ENCODE peak calls at places on chromosomes 4 and X, in seven cellular contexts. One of them, this sample, is unnamed.

GRCh38 chr4:81214518-81215218 is 354 bp downstream of the PRKG2 start:
- DNase-seq in stimulated activated CD8-positive, alpha-beta memory T cell treated with anti-CD3 and anti-CD28 coated beads, Interleukin-15, amount 100 ng/mL, for 24 hours: no peak
- DNase-seq in T-helper 1 cell: no peak
- DNase-seq in cardiac fibroblast: peak
- DNase-seq in HFF-Myc: no peak
- DNase-seq in DMS79 treated with DMSO at 0.1 percent for 48 hours: peak
- DNase-seq in iris pigment epithelial cell: peak
- DNase-seq in this sample: no peak

GRCh38 chr4:93897559-93897958 is 69.0 kb downstream of the ATOH1 start:
- DNase-seq in stimulated activated CD8-positive, alpha-beta memory T cell treated with anti-CD3 and anti-CD28 coated beads, Interleukin-15, amount 100 ng/mL, for 24 hours: no peak
- DNase-seq in T-helper 1 cell: no peak
- DNase-seq in cardiac fibroblast: peak
- DNase-seq in HFF-Myc: no peak
- DNase-seq in DMS79 treated with DMSO at 0.1 percent for 48 hours: no peak
- DNase-seq in iris pigment epithelial cell: peak
- DNase-seq in this sample: no peak

GRCh38 chrX:108268434-108269080 is 169.7 kb downstream of the COL4A6 start:
- DNase-seq in stimulated activated CD8-positive, alpha-beta memory T cell treated with anti-CD3 and anti-CD28 coated beads, Interleukin-15, amount 100 ng/mL, for 24 hours: no peak
- DNase-seq in T-helper 1 cell: no peak
- DNase-seq in cardiac fibroblast: peak
- DNase-seq in HFF-Myc: no peak
- DNase-seq in DMS79 treated with DMSO at 0.1 percent for 48 hours: no peak
- DNase-seq in iris pigment epithelial cell: no peak
- DNase-seq in this sample: no peak

GRCh38 chr4:7766086-7766485 is 173.6 kb downstream of the AFAP1 start:
- DNase-seq in stimulated activated CD8-positive, alpha-beta memory T cell treated with anti-CD3 and anti-CD28 coated beads, Interleukin-15, amount 100 ng/mL, for 24 hours: no peak
- DNase-seq in T-helper 1 cell: no peak
- DNase-seq in cardiac fibroblast: no peak
- DNase-seq in HFF-Myc: no peak
- DNase-seq in DMS79 treated with DMSO at 0.1 percent for 48 hours: no peak
- DNase-seq in iris pigment epithelial cell: no peak
- DNase-seq in this sample: no peak

GRCh38 chrX:118495958-118496762 is 545 bp downstream of the DOCK11 start:
- DNase-seq in stimulated activated CD8-positive, alpha-beta memory T cell treated with anti-CD3 and anti-CD28 coated beads, Interleukin-15, amount 100 ng/mL, for 24 hours: peak
- DNase-seq in T-helper 1 cell: peak
- DNase-seq in cardiac fibroblast: peak
- DNase-seq in HFF-Myc: no peak
- DNase-seq in DMS79 treated with DMSO at 0.1 percent for 48 hours: no peak
- DNase-seq in iris pigment epithelial cell: no peak
- DNase-seq in this sample: peak

GRCh38 chr4:2281575-2282343 is 19.9 kb upstream of the MXD4 start:
- DNase-seq in stimulated activated CD8-positive, alpha-beta memory T cell treated with anti-CD3 and anti-CD28 coated beads, Interleukin-15, amount 100 ng/mL, for 24 hours: no peak
- DNase-seq in T-helper 1 cell: peak
- DNase-seq in cardiac fibroblast: peak
- DNase-seq in HFF-Myc: no peak
- DNase-seq in DMS79 treated with DMSO at 0.1 percent for 48 hours: no peak
- DNase-seq in iris pigment epithelial cell: no peak
- DNase-seq in this sample: peak

GRCh38 chr4:26404597-26405323 is 83.9 kb downstream of the RBPJ start:
- DNase-seq in stimulated activated CD8-positive, alpha-beta memory T cell treated with anti-CD3 and anti-CD28 coated beads, Interleukin-15, amount 100 ng/mL, for 24 hours: no peak
- DNase-seq in T-helper 1 cell: no peak
- DNase-seq in cardiac fibroblast: no peak
- DNase-seq in HFF-Myc: no peak
- DNase-seq in DMS79 treated with DMSO at 0.1 percent for 48 hours: no peak
- DNase-seq in iris pigment epithelial cell: no peak
- DNase-seq in this sample: no peak

GRCh38 chr4:113947484-113947883 is 32.0 kb downstream of the ARSJ start:
- DNase-seq in stimulated activated CD8-positive, alpha-beta memory T cell treated with anti-CD3 and anti-CD28 coated beads, Interleukin-15, amount 100 ng/mL, for 24 hours: no peak
- DNase-seq in T-helper 1 cell: no peak
- DNase-seq in cardiac fibroblast: no peak
- DNase-seq in HFF-Myc: no peak
- DNase-seq in DMS79 treated with DMSO at 0.1 percent for 48 hours: no peak
- DNase-seq in iris pigment epithelial cell: no peak
- DNase-seq in this sample: no peak

GRCh38 chr4:3690576-3691152 is 75.5 kb upstream of the ADRA2C start:
- DNase-seq in stimulated activated CD8-positive, alpha-beta memory T cell treated with anti-CD3 and anti-CD28 coated beads, Interleukin-15, amount 100 ng/mL, for 24 hours: no peak
- DNase-seq in T-helper 1 cell: no peak
- DNase-seq in cardiac fibroblast: no peak
- DNase-seq in HFF-Myc: no peak
- DNase-seq in DMS79 treated with DMSO at 0.1 percent for 48 hours: no peak
- DNase-seq in iris pigment epithelial cell: no peak
- DNase-seq in this sample: no peak

GRCh38 chrX:57951666-57952319 is 41.5 kb upstream of the ZXDA start:
- DNase-seq in stimulated activated CD8-positive, alpha-beta memory T cell treated with anti-CD3 and anti-CD28 coated beads, Interleukin-15, amount 100 ng/mL, for 24 hours: no peak
- DNase-seq in T-helper 1 cell: no peak
- DNase-seq in cardiac fibroblast: peak
- DNase-seq in HFF-Myc: no peak
- DNase-seq in DMS79 treated with DMSO at 0.1 percent for 48 hours: no peak
- DNase-seq in iris pigment epithelial cell: no peak
- DNase-seq in this sample: no peak

GRCh38 chr4:36281384-36282106 is at the start of gene DTHD1:
- DNase-seq in stimulated activated CD8-positive, alpha-beta memory T cell treated with anti-CD3 and anti-CD28 coated beads, Interleukin-15, amount 100 ng/mL, for 24 hours: no peak
- DNase-seq in T-helper 1 cell: peak
- DNase-seq in cardiac fibroblast: no peak
- DNase-seq in HFF-Myc: no peak
- DNase-seq in DMS79 treated with DMSO at 0.1 percent for 48 hours: no peak
- DNase-seq in iris pigment epithelial cell: no peak
- DNase-seq in this sample: no peak

GRCh38 chrX:140764401-140764919 is 54.9 kb downstream of the LINC00632 start:
- DNase-seq in stimulated activated CD8-positive, alpha-beta memory T cell treated with anti-CD3 and anti-CD28 coated beads, Interleukin-15, amount 100 ng/mL, for 24 hours: no peak
- DNase-seq in T-helper 1 cell: no peak
- DNase-seq in cardiac fibroblast: peak
- DNase-seq in HFF-Myc: no peak
- DNase-seq in DMS79 treated with DMSO at 0.1 percent for 48 hours: no peak
- DNase-seq in iris pigment epithelial cell: peak
- DNase-seq in this sample: no peak

GRCh38 chr4:145909773-145910172 is 28.9 kb downstream of the ZNF827 start:
- DNase-seq in stimulated activated CD8-positive, alpha-beta memory T cell treated with anti-CD3 and anti-CD28 coated beads, Interleukin-15, amount 100 ng/mL, for 24 hours: no peak
- DNase-seq in T-helper 1 cell: no peak
- DNase-seq in cardiac fibroblast: no peak
- DNase-seq in HFF-Myc: no peak
- DNase-seq in DMS79 treated with DMSO at 0.1 percent for 48 hours: no peak
- DNase-seq in iris pigment epithelial cell: no peak
- DNase-seq in this sample: no peak

GRCh38 chrX:47690175-47690574 is 31.2 kb upstream of the UXT start:
- DNase-seq in stimulated activated CD8-positive, alpha-beta memory T cell treated with anti-CD3 and anti-CD28 coated beads, Interleukin-15, amount 100 ng/mL, for 24 hours: no peak
- DNase-seq in T-helper 1 cell: no peak
- DNase-seq in cardiac fibroblast: peak
- DNase-seq in HFF-Myc: no peak
- DNase-seq in DMS79 treated with DMSO at 0.1 percent for 48 hours: no peak
- DNase-seq in iris pigment epithelial cell: no peak
- DNase-seq in this sample: no peak

GRCh38 chrX:69503228-69503834 is 795 bp upstream of the NALF2 start:
- DNase-seq in stimulated activated CD8-positive, alpha-beta memory T cell treated with anti-CD3 and anti-CD28 coated beads, Interleukin-15, amount 100 ng/mL, for 24 hours: no peak
- DNase-seq in T-helper 1 cell: no peak
- DNase-seq in cardiac fibroblast: peak
- DNase-seq in HFF-Myc: peak
- DNase-seq in DMS79 treated with DMSO at 0.1 percent for 48 hours: peak
- DNase-seq in iris pigment epithelial cell: no peak
- DNase-seq in this sample: no peak

GRCh38 chr4:53346920-53347852 is 18.7 kb downstream of the SCFD2 start:
- DNase-seq in stimulated activated CD8-positive, alpha-beta memory T cell treated with anti-CD3 and anti-CD28 coated beads, Interleukin-15, amount 100 ng/mL, for 24 hours: no peak
- DNase-seq in T-helper 1 cell: no peak
- DNase-seq in cardiac fibroblast: peak
- DNase-seq in HFF-Myc: no peak
- DNase-seq in DMS79 treated with DMSO at 0.1 percent for 48 hours: no peak
- DNase-seq in iris pigment epithelial cell: peak
- DNase-seq in this sample: no peak

GRCh38 chr4:139962130-139962684 is 191.8 kb downstream of the MAML3 start:
- DNase-seq in stimulated activated CD8-positive, alpha-beta memory T cell treated with anti-CD3 and anti-CD28 coated beads, Interleukin-15, amount 100 ng/mL, for 24 hours: no peak
- DNase-seq in T-helper 1 cell: no peak
- DNase-seq in cardiac fibroblast: no peak
- DNase-seq in HFF-Myc: no peak
- DNase-seq in DMS79 treated with DMSO at 0.1 percent for 48 hours: no peak
- DNase-seq in iris pigment epithelial cell: no peak
- DNase-seq in this sample: no peak

GRCh38 chrX:24682739-24683432 is 10.8 kb upstream of the POLA1 start:
- DNase-seq in stimulated activated CD8-positive, alpha-beta memory T cell treated with anti-CD3 and anti-CD28 coated beads, Interleukin-15, amount 100 ng/mL, for 24 hours: no peak
- DNase-seq in T-helper 1 cell: peak
- DNase-seq in cardiac fibroblast: no peak
- DNase-seq in HFF-Myc: no peak
- DNase-seq in DMS79 treated with DMSO at 0.1 percent for 48 hours: no peak
- DNase-seq in iris pigment epithelial cell: no peak
- DNase-seq in this sample: no peak

GRCh38 chr4:124334119-124334518 is 378.4 kb downstream of the ANKRD50 start:
- DNase-seq in stimulated activated CD8-positive, alpha-beta memory T cell treated with anti-CD3 and anti-CD28 coated beads, Interleukin-15, amount 100 ng/mL, for 24 hours: no peak
- DNase-seq in T-helper 1 cell: no peak
- DNase-seq in cardiac fibroblast: peak
- DNase-seq in HFF-Myc: peak
- DNase-seq in DMS79 treated with DMSO at 0.1 percent for 48 hours: no peak
- DNase-seq in iris pigment epithelial cell: peak
- DNase-seq in this sample: no peak

GRCh38 chr4:132998585-132999230 is 150.4 kb upstream of the PCDH10 start:
- DNase-seq in stimulated activated CD8-positive, alpha-beta memory T cell treated with anti-CD3 and anti-CD28 coated beads, Interleukin-15, amount 100 ng/mL, for 24 hours: no peak
- DNase-seq in T-helper 1 cell: no peak
- DNase-seq in cardiac fibroblast: no peak
- DNase-seq in HFF-Myc: no peak
- DNase-seq in DMS79 treated with DMSO at 0.1 percent for 48 hours: no peak
- DNase-seq in iris pigment epithelial cell: no peak
- DNase-seq in this sample: no peak

This sample was measured in effector CD4-positive, alpha-beta T cell.